ENCODE peak calls at places on chromosome 13, in four cellular contexts. D, J, Z and C are unnamed samples. For H3K27me3 and H3K4me1, the result is how much of the 10 kb centered on the place peaks cover.

GRCh38 chr13:110108348-110109139 is 198.4 kb downstream of the COL4A1 start:
- DNase-seq in D (peak), J (peak), Z (peak), C (peak)

GRCh38 chr13:94312511-94313191 is 166.8 kb downstream of the DCT start:
- DNase-seq in D (no peak), J (no peak), Z (no peak), C (no peak)

GRCh38 chr13:30165791-30166190 is 141.6 kb downstream of the KATNAL1 start:
- DNase-seq in D (no peak), J (no peak), Z (no peak), C (no peak)

GRCh38 chr13:44969858-44970484 is 19.3 kb downstream of the NUFIP1 start:
- DNase-seq in D (peak), J (no peak), Z (no peak), C (no peak)

GRCh38 chr13:51995677-51996551 is 15.3 kb downstream of the ATP7B start:
- DNase-seq in D (peak), J (no peak), Z (peak), C (no peak)

GRCh38 chr13:52158629-52159158 is 703 bp downstream of the NEK3 start:
- DNase-seq in D (peak), J (peak), Z (no peak), C (peak)

GRCh38 chr13:79997244-79997643 is 343.7 kb downstream of the SPRY2 start:
- DNase-seq in D (no peak), J (no peak), Z (no peak), C (no peak)

GRCh38 chr13:23087884-23088283 is 92.9 kb upstream of the SGCG start:
- DNase-seq in D (no peak), J (no peak), Z (no peak), C (no peak)

GRCh38 chr13:59666504-59666903 is 497.2 kb downstream of the DIAPH3 start:
- DNase-seq in D (no peak), J (no peak), Z (no peak), C (no peak)

GRCh38 chr13:34657716-34658115 is 284.4 kb upstream of the NBEA start:
- DNase-seq in D (no peak), J (no peak), Z (no peak), C (no peak)

GRCh38 chr13:91739751-91740150 is 341.3 kb downstream of the GPC5 start:
- DNase-seq in D (no peak), J (no peak), Z (no peak), C (no peak)

GRCh38 chr13:44243198-44243852 is 130.3 kb upstream of the SERP2 start:
- DNase-seq in D (no peak), J (no peak), Z (peak), C (no peak)

GRCh38 chr13:44394649-44395048 is 21.0 kb downstream of the SERP2 start:
- DNase-seq in D (no peak), J (no peak), Z (no peak), C (no peak)

DNA sequence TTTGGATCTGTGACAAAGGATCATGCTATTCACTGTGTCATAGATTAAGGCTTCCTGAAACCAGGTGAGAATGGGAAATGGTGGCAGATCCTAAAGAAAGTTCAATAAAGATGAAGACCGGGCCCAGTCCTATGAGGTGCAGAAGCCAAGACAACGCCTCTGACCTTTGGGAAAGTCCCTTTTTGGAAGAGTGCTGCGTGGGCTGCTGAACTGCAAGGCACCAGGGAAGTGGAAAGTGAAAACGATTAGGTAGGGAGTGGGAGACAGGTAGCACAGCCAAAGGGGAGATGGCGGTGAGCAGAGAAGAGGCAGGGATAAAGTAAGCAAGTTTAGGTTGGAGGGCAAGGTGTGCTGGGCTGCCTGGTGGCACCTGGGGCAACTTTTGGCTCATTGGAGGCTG is 16.3 kb downstream of the MBNL2 start:
- DNase-seq in D (no peak), J (no peak), Z (no peak), C (no peak)
- H3K27me3 ChIP-seq in D (under half), J (under half), Z (under half), C (under half)

DNA sequence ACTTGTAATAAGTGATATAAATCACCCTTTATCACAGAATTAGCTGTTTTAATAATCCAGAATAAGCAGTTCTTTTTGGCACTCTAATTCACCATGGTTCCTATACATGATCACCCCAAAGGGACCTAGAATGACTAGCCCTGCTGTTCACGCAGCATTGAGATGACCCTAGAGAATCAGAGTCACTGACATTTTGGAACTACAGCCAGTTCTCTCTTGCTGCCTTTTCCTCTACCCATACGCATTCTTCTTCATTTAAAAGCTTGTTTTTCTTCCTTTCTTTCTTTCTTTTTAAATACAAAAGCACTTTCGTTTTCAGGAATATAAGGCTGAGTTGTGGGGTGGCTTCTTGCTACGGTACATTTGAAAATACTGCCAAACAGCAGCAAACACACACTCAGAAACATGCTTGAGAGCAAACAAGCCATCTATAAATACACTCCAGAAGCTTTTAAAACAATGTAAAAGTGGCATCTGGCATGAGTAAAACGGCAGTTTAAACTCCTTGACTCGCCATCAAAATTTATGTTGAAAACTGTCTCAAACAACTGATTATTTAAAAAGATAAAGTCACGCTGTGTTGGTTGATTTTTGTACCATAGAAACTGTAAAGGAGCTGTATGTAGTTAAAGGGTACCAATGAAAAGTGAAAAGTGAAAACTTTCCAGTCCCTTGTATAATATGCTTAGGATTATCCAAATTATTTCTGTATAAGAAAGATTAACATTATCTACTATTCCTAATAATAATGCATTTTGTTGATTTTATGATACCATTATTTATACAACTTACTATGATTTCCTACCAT is 95.6 kb downstream of the PCDH9 start:
- DNase-seq in D (no peak), J (no peak), Z (no peak), C (no peak)
- TF ChIP-seq POLR2A in D (no peak), J (no peak), Z (no peak), C (no peak)

DNA sequence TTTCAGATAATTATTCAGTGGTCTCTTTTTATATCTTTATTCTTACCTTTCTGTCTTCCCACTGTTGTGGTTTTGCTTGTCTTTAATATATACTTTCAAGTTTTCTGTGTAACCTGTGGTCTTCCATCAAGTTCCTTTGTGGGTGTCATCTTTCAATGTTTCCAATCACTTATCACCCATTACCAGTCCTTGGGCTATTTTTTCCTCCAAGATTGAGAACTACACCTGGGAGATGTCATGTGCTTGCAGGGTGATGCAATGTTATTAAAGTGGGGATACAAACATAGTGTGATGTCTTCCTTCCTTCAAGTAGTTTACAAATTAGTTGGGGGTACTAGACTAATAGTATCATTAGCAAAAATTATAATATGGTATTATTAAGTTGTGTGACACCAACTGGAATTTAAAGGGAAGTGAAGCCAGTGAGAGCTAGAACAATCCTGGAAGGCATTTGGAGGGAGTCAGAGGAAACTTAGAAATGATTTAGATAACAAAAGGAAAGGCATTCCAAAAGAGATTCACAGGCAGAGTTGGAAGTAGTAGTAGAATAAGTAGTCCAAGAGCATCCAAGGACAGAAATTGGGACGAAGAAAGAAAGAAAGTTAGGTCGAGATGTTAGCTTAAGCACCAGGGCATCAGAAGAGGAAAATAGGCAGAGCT is 3.4 kb downstream of the FNDC3A start:
- DNase-seq in D (no peak), J (no peak), Z (no peak), C (no peak)
- H3K4me1 ChIP-seq in D (under half), J (under half), Z (half or more), C (under half)

DNA sequence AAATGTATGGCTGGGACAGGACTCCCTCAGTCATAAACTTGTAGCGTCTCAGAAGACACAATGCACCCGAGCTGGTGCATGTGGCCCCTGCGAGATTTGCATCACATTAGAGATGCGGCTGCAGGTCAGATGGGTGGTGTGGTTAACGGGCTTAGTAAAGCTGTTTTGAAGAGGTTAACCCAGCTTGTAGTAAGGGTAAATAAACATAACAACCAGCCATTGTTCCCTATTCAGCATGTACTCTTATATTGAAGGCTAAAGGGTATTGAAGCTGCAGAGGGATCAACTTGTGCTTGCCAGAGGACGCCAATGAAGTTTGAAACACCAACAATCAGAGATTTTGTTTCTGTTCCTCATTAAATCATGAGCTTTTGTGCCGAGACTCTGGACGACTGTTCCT is 79.4 kb downstream of the ZIC5 start:
- DNase-seq in D (no peak), J (no peak), Z (no peak), C (no peak)
- H3K27me3 ChIP-seq in D (under half), J (under half), Z (under half), C (under half)

DNA sequence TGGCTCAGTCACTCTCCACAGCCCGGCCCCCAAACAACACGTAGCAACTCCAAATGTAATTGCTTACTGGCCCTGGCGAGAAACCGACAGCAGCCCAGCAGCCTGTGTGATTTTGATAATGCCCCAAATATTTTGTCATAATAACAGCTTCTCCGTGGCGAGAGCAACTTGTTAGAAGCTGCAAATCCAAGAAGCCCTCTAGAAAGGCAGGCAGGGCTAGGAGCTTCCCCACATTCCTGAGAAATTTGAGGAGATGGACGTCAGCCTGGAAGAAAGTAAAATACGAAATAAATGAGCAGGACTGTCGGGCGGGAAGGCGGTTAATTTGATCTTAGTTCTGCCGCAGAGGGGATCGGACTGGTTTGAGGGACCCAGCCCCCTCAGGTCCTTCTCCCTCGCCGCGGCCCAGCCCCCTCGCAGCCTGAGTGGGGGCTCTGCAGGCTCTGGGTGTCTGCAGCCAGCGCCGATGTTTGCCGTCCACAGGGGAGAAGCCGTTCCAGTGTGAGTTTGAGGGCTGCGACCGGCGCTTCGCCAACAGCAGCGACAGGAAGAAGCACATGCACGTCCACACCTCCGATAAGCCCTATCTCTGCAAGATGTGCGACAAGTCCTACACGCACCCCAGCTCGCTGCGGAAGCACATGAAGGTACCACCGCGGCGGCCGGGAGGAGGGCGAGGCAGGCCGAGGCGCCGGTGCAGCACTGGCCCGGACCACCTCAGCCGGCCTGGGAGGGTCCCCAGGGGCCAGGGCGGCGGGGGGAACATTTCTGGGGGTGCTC is 3.1 kb downstream of the ZIC2 start:
- DNase-seq in D (no peak), J (no peak), Z (no peak), C (no peak)
- TF ChIP-seq POLR2A in D (no peak), J (no peak), Z (no peak), C (no peak)

GRCh38 chr13:40564342-40564997 is 102.0 kb downstream of the FOXO1 start:
- DNase-seq in D (no peak), J (no peak), Z (no peak), C (no peak)

GRCh38 chr13:40565282-40566148 is 100.9 kb downstream of the FOXO1 start:
- DNase-seq in D (no peak), J (no peak), Z (no peak), C (no peak)

GRCh38 chr13:40568672-40569350 is 97.6 kb downstream of the FOXO1 start:
- DNase-seq in D (no peak), J (no peak), Z (no peak), C (no peak)

GRCh38 chr13:40568246-40568645 is 98.2 kb downstream of the FOXO1 start:
- DNase-seq in D (no peak), J (no peak), Z (no peak), C (no peak)

GRCh38 chr13:40566811-40567210 is 99.6 kb downstream of the FOXO1 start:
- DNase-seq in D (no peak), J (no peak), Z (no peak), C (no peak)
- H3K4me1 ChIP-seq in D (under half), J (half or more), Z (half or more), C (under half)

DNA sequence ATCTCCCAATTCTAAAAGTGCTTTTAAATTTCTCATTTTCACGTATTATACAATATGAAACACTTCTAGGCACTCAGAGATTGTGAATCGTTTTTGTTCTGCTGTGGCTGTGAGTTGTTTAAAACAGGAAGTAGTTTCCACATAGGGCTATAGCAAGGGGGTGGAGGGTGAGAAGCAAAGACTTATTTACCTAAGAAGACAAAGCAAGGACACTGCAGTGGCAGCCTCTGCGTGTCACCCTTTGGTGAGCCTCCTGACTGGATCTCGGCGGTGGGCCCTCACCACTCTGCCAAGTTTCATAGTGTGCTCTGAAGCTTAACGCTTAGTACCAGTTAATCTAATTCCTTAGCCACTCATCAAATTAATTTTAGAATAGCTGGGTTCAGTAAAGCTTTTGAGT is 56.8 kb downstream of the TNFSF13B start:
- DNase-seq in D (no peak), J (no peak), Z (no peak), C (no peak)
- H3K27me3 ChIP-seq in D (under half), J (under half), Z (under half), C (under half)

GRCh38 chr13:37059136-37059847 is at the start of gene SUPT20H:
- DNase-seq in D (peak), J (peak), Z (peak), C (peak)
- TF ChIP-seq POLR2A in D (peak), J (peak), Z (no peak), C (peak)